ENCODE peak calls at places on chromosomes 4 and X, in six cellular contexts. F is H1, H is A549, W is tibial nerve, G is sigmoid colon, E is suprapubic skin. R is an unnamed sample.

GRCh38 chr4:40685300-40685699 is 55.6 kb upstream of the RBM47 start:
- DNase-seq in F (no peak), G (no peak), H (no peak), W (no peak), E (no peak), R (no peak)

GRCh38 chr4:6245246-6246169 is 24.1 kb upstream of the WFS1 start:
- DNase-seq in W (no peak), E (no peak), F (no peak), G (no peak), H (no peak), R (no peak)

GRCh38 chrX:426881-427280 is 40.2 kb upstream of the PPP2R3B start:
- DNase-seq in W (no peak), H (peak; percentile 70), G (no peak), E (no peak), F (no peak), R (no peak)

GRCh38 chrX:22399793-22400192 is 127.1 kb downstream of the CBLL2 start:
- DNase-seq in F (no peak), G (no peak), E (no peak), H (no peak), W (no peak), R (no peak)

GRCh38 chrX:104112326-104112951 is at the start of gene ZCCHC18:
- DNase-seq in E (peak; percentile 64), W (no peak), H (peak; percentile 43), F (no peak), G (peak; percentile 78), R (no peak)

GRCh38 chr4:823761-824460 is 2.0 kb downstream of the CPLX1 start:
- DNase-seq in G (peak; percentile 54), H (no peak), W (no peak), F (no peak), E (peak; percentile 51), R (no peak)

GRCh38 chr4:184347251-184348239 is 126.8 kb downstream of the IRF2 start:
- DNase-seq in F (no peak), E (no peak), W (peak; percentile 49), H (no peak), G (peak; percentile 73), R (peak; percentile 97)

GRCh38 chrX:78923198-78924015 is 21.8 kb upstream of the P2RY10 start:
- DNase-seq in W (no peak), E (no peak), F (no peak), H (no peak), G (no peak), R (peak; percentile 87)

GRCh38 chrX:27583976-27584375 is 6.2 kb upstream of the DCAF8L2 start:
- DNase-seq in E (no peak), W (no peak), F (no peak), H (no peak), G (no peak), R (no peak)

GRCh38 chr4:83248486-83248885 is 36.1 kb downstream of the COQ2 start:
- DNase-seq in G (no peak), F (no peak), W (no peak), H (no peak), E (no peak), R (no peak)

GRCh38 chrX:118325453-118325852 is 20.5 kb upstream of the WDR44 start:
- DNase-seq in G (no peak), H (no peak), F (no peak), W (no peak), E (no peak), R (no peak)

GRCh38 chr4:17128268-17128667 is 229.8 kb upstream of the LDB2 start:
- DNase-seq in W (no peak), H (no peak), F (no peak), E (no peak), G (no peak), R (no peak)

GRCh38 chrX:44596277-44596676 is 53.6 kb upstream of the FUNDC1 start:
- DNase-seq in F (no peak), H (no peak), W (no peak), G (no peak), E (no peak), R (peak; percentile 36)

GRCh38 chr4:57442834-57443291 is 332.7 kb upstream of the IGFBP7 start:
- DNase-seq in W (peak; percentile 59), E (no peak), G (no peak), H (peak; percentile 18), F (peak; percentile 39), R (no peak)

GRCh38 chr4:75057369-75057768 is 124.5 kb downstream of the PARM1 start:
- DNase-seq in W (no peak), G (no peak), F (no peak), H (no peak), E (no peak), R (no peak)

GRCh38 chr4:52376107-52376704 is 282.9 kb downstream of the USP46 start:
- DNase-seq in E (no peak), G (no peak), W (peak; percentile 57), F (no peak), H (peak; percentile 5), R (no peak)

GRCh38 chr4:36785965-36786364 is 458.6 kb upstream of the NWD2 start:
- DNase-seq in G (no peak), H (no peak), W (no peak), E (no peak), F (no peak), R (no peak)

GRCh38 chr4:105140684-105141490 is 5.8 kb upstream of the TET2 start:
- DNase-seq in F (no peak), G (no peak), E (no peak), W (peak; percentile 43), H (peak; percentile 26), R (no peak)

GRCh38 chr4:56055027-56055976 is 106.6 kb downstream of the CEP135 start:
- DNase-seq in E (no peak), H (no peak), W (no peak), F (no peak), G (no peak), R (no peak)

GRCh38 chr4:163755013-163755412 is 260.5 kb downstream of the TMA16 start:
- DNase-seq in G (no peak), E (no peak), H (no peak), W (no peak), F (no peak), R (peak; percentile 12)

GRCh38 chr4:147599764-147600163 is 17.4 kb upstream of the TMEM184C start:
- DNase-seq in G (no peak), H (no peak), W (no peak), F (no peak), E (no peak), R (no peak)

GRCh38 chr4:180675368-180675675 is 1567.9 kb upstream of the TENM3 start:
- DNase-seq in F (no peak), G (no peak), H (no peak), W (no peak), E (no peak), R (no peak)

GRCh38 chr4:183444953-183445543 is 612 bp downstream of the CDKN2AIP start:
- DNase-seq in W (peak; percentile 7), G (peak; percentile 74), H (peak; percentile 19), E (peak; percentile 75), F (no peak), R (no peak)

GRCh38 chrX:5646818-5647217 is 581.8 kb downstream of the NLGN4X start:
- DNase-seq in W (no peak), F (no peak), G (no peak), H (no peak), E (no peak), R (peak; percentile 66)

GRCh38 chr4:151276787-151277557 is at the start of gene PRSS48:
- DNase-seq in G (peak; percentile 67), H (peak; percentile 34), E (peak; percentile 66), W (peak; percentile 24), F (peak; percentile 79), R (no peak)

GRCh38 chr4:73533515-73534422 is 52.2 kb downstream of the AFM start:
- DNase-seq in E (no peak), W (no peak), G (no peak), F (no peak), H (no peak), R (no peak)

GRCh38 chr4:41358626-41359025 is 101.9 kb downstream of the UCHL1 start:
- DNase-seq in W (no peak), G (no peak), F (no peak), H (no peak), E (no peak), R (no peak)

GRCh38 chr4:21656832-21657231 is 291.7 kb downstream of the KCNIP4 start:
- DNase-seq in F (peak; percentile 2), E (no peak), W (no peak), H (no peak), G (no peak), R (no peak)

GRCh38 chr4:651884-652642 is 22.0 kb downstream of the ATP5ME start:
- DNase-seq in G (no peak), E (no peak), H (no peak), F (no peak), W (no peak), R (no peak)

DNA sequence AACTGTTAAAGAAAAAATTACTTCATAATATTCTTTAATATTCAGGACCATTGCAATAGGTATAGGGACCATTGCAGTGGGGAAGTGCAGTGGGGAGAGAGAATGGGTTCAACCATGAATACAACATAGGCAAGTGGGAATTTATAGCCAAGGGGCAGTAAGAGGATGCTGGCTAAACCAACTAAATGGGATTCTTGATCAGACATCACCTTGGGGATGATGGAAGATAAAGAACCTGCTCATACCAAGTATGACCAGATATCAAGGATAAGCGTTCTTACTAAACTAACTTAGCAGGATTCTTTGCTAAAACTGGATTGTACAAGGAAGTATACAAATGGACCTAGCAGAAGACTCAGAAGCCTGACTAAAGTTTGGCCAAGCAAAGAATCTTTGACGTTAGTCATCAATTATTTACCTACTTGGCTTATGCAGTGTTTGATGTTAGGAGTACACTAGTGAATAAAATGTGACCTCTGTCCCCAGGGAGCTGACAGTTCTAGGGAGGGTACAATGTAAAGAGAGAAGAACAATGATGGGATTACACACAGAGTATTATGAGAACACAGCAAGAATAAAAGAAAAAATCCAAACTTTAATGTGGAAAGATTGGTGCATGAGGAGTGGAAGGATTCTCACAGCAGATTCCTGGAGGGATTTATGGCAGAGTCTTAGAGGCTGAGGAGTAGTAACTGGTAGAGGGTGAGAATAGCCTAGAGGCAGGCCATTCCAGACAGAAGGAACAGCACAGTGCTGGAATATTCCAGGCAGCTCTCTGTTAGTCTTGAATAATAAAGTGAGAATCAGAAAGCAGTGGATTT is 54.7 kb upstream of the MYOZ2 start:
- DNase-seq in F (no peak), H (peak; percentile 18), W (no peak), E (no peak), G (no peak), R (no peak)
- TF ChIP-seq EP300 in F (no peak), H (peak; percentile 56), W (no peak), E (no peak), G (no peak), R (no peak)

DNA sequence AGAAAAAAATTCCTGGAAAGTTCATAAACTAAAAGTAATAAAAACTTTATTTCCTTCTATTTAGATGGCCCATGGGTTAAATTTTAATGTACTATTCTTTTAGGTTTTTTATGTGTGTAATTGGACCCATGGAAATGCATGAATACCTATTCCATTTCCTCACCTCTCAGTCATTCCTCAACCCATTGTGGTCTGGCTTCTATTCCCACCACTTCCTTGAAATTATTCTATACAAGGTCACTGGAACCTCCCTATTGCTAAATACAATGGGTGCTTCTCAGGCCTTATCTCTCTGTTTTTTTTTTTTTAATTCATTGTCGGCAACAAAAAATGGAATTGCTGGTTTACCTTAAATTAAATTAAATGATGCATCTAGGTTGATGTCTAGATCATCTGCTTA is 17.2 kb downstream of the SLC39A8 start:
- DNase-seq in G (no peak), H (no peak), F (no peak), W (no peak), E (no peak), R (no peak)
- TF ChIP-seq EP300 in G (no peak), H (no peak), F (no peak), W (no peak), E (no peak), R (no peak)

GRCh38 chr4:88251914-88252313 is 32.4 kb downstream of the PPM1K start:
- DNase-seq in H (no peak), E (no peak), G (no peak), F (no peak), W (no peak), R (no peak)
- TF ChIP-seq EP300 in H (no peak), E (no peak), G (no peak), F (no peak), W (peak; percentile 37), R (no peak)

GRCh38 chr4:95243892-95244291 is 304.9 kb downstream of the UNC5C start:
- DNase-seq in W (no peak), H (no peak), F (no peak), G (no peak), E (no peak), R (no peak)
- TF ChIP-seq EP300 in W (no peak), H (no peak), F (no peak), G (no peak), E (no peak), R (no peak)

R was measured in GM12878.